ENCODE peak calls at places on chromosomes 7 and 10, in seven cellular contexts. D is ovary, Y is tibial nerve, C is stomach, U is heart left ventricle, Q is lower leg skin, M is gastrocnemius medialis. H is an unnamed sample.
A peak's percentile ranks its signal among the peaks of the same experiment; 100 is the strongest.

GRCh38 chr10:72612203-72612826 is 13.6 kb downstream of the MICU1 start:
- DNase-seq in D (no peak), Y (no peak), C (no peak), U (no peak), Q (no peak), M (no peak), H (no peak)

GRCh38 chr7:158277219-158278141 is 310.1 kb downstream of the PTPRN2 start:
- DNase-seq in D (no peak), Y (no peak), C (no peak), U (peak; percentile 13), Q (no peak), M (no peak), H (no peak)

GRCh38 chr10:75111367-75111905 is at the start of gene SAMD8:
- DNase-seq in D (peak; percentile 97), Y (peak; percentile 90), C (peak; percentile 97), U (peak; percentile 98), Q (peak; percentile 96), M (peak; percentile 99), H (peak; percentile 97)

GRCh38 chr7:139523199-139523941 is at the start of gene CLEC2L:
- DNase-seq in D (no peak), Y (no peak), C (no peak), U (no peak), Q (no peak), M (no peak), H (no peak)

GRCh38 chr7:23106801-23107713 is 1.5 kb downstream of the KLHL7 start:
- DNase-seq in D (no peak), Y (no peak), C (no peak), U (no peak), Q (no peak), M (no peak), H (peak; percentile 15)

GRCh38 chr10:29102233-29102632 is 186.6 kb upstream of the LYZL1 start:
- DNase-seq in D (no peak), Y (no peak), C (no peak), U (no peak), Q (no peak), M (no peak), H (no peak)

GRCh38 chr7:33885290-33886005 is 19.9 kb upstream of the BMPER start:
- DNase-seq in D (no peak), Y (no peak), C (no peak), U (no peak), Q (no peak), M (no peak), H (no peak)

GRCh38 chr10:93580824-93581223 is 14.4 kb downstream of the FFAR4 start:
- DNase-seq in D (no peak), Y (no peak), C (no peak), U (no peak), Q (no peak), M (no peak), H (no peak)

GRCh38 chr10:75853085-75853484 is 421.7 kb downstream of the LRMDA start:
- DNase-seq in D (no peak), Y (no peak), C (no peak), U (no peak), Q (no peak), M (no peak), H (no peak)

GRCh38 chr7:38142736-38143135 is 35.3 kb upstream of the STARD3NL start:
- DNase-seq in D (no peak), Y (no peak), C (no peak), U (no peak), Q (no peak), M (no peak), H (no peak)

DNA sequence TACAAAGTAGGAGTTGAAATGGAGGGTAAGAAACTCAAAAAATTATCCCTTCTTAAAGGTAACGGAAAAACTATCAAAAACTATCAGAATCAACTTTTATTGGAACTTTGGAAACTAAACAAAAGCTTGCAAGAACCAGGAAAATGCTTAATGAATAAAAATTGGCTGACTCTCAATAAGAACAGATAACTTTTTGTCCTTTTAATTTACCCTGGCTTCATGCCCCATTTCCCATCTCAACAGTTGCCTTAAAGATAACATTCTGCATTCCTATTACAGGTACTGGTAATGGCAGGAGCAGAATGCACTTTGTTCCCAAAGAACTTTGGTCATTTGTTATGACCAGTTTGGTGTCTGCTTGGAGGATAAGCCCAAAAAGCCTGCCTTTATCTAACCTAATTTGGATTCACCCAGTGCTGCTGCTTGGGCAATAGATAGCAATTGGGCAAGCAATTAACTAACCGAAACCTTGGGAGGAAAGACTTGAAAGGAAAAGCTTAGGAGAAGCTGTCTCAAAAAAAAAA is 17.8 kb downstream of the CH25H start:
- DNase-seq in D (no peak), Y (no peak), C (no peak), U (no peak), Q (no peak), M (no peak), H (no peak)
- H3K4me3 ChIP-seq in D (no peak overlapping the region), Y (no peak overlapping the region), C (no peak overlapping the region), U (no peak overlapping the region), Q (no peak overlapping the region), M (no peak overlapping the region), H (no peak overlapping the region)

GRCh38 chr7:149495785-149496641 is 1.6 kb downstream of the ZNF746 start:
- DNase-seq in D (peak; percentile 84), Y (peak; percentile 33), C (peak; percentile 61), U (peak; percentile 85), Q (peak; percentile 57), M (peak; percentile 55), H (peak; percentile 28)

GRCh38 chr7:149496642-149497391 is 792 bp downstream of the ZNF746 start:
- DNase-seq in D (peak; percentile 63), Y (no peak), C (peak; percentile 43), U (peak; percentile 70), Q (no peak), M (no peak), H (peak; percentile 60)

GRCh38 chr7:149497467-149498261 is at the start of gene ZNF746:
- DNase-seq in D (peak; percentile 55), Y (peak; percentile 50), C (peak; percentile 88), U (peak; percentile 85), Q (peak; percentile 51), M (peak; percentile 78), H (peak; percentile 93)

GRCh38 chr7:149493366-149493765 is 4.2 kb downstream of the ZNF746 start:
- DNase-seq in D (no peak), Y (no peak), C (no peak), U (no peak), Q (no peak), M (no peak), H (no peak)

GRCh38 chr7:149494738-149495368 is 2.8 kb downstream of the ZNF746 start:
- DNase-seq in D (no peak), Y (no peak), C (no peak), U (no peak), Q (no peak), M (no peak), H (peak; percentile 75)
- TF ChIP-seq CTCF in D (no peak), Y (no peak), C (no peak), U (no peak), Q (no peak), M (no peak), H (no peak)

DNA sequence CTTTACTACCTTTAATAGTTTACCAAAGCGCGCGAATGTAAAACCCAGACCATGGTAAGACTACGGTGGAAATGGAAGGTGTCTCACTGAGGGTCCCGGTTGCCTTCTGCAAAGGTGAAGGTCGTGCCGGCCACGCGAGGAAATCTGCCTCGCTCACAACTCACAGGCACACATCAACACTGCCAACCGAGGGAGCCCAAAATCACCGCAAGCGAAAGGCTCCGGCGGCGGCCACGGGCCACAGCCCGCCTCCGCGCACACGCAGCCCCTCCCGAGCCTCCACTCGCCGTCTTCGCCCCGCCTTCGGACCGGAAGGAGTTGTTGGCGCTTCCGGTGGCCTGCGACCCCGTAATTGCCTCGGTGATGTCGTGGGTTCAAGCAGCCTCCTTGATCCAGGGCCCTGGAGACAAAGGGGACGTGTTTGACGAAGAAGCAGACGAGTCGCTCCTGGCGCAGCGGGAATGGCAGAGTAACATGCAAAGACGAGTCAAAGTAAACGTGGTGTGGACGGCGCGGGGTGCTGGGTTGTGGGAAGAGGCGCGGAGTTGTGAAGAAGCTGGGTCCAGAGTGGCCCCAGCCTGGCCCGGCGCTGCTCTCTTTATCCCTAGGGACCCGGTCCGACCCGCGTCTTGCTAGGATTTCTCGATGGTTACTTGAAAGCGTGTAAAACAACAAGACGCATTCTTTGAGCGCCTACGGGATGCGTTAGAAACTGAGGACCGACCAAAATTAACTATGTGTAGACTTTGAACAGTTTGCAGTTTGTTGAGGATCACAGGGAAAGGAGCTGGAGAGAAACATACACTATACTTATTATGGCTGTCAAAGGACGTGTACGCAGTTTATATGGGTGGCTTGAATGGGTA is at the start of gene YAE1:
- DNase-seq in D (peak; percentile 74), Y (peak; percentile 62), C (peak; percentile 78), U (peak; percentile 89), Q (peak; percentile 69), M (peak; percentile 62), H (peak; percentile 95)
- TF ChIP-seq POLR2A in D (peak; percentile 47), Y (peak; percentile 53), C (peak; percentile 45), U (peak; percentile 70), Q (peak; percentile 9), M (peak; percentile 35), H (peak; percentile 94)

GRCh38 chr10:17744395-17744841 is 7.6 kb upstream of the TMEM236 start:
- DNase-seq in D (no peak), Y (no peak), C (no peak), U (no peak), Q (peak; percentile 13), M (no peak), H (no peak)
- H3K4me3 ChIP-seq in D (no peak overlapping the region), Y (no peak overlapping the region), C (no peak overlapping the region), U (no peak overlapping the region), Q (no peak overlapping the region), M (no peak overlapping the region), H (no peak overlapping the region)

DNA sequence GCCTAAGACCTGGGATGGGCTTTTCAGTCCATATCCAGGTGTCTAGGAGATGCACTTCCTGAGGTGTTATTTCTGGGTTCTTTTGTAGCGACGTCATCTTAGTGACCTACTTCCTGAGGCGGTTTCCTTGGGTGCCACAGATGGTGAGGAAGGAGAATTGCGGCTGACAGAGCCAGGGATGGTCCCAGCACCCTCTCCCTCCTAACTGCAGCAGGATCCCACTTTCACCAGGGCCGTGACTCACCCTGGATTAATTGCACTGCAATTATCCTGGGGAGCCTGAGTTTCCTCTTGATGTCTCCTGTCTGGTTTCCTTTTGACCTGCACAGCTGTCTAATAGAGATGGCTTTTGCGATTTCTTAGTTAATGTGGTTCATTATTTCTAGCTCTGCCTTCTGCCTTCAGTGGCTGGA is 271.7 kb downstream of the TCF7L2 start:
- DNase-seq in D (no peak), Y (no peak), C (no peak), U (no peak), Q (no peak), M (no peak), H (no peak)
- TF ChIP-seq CTCF in D (no peak), Y (no peak), C (no peak), U (no peak), Q (no peak), M (no peak), H (no peak)